ENCODE peak calls at places on chromosome 20, in seven cellular contexts. One of them, this sample, is unnamed. For H3K9me3, the result is how much of the 10 kb centered on the place peaks cover.

GRCh38 chr20:50625986-50626677 is 65.2 kb downstream of the RIPOR3 start:
- DNase-seq in A549: peak
- DNase-seq in testis: peak
- DNase-seq in breast epithelium: no peak
- DNase-seq in right lobe of liver: peak
- DNase-seq in GM12878: no peak
- DNase-seq in prostate gland: no peak
- DNase-seq in this sample: peak

GRCh38 chr20:36861875-36862801 is 13.8 kb upstream of the TLDC2 start:
- DNase-seq in A549: peak
- DNase-seq in testis: peak
- DNase-seq in breast epithelium: peak
- DNase-seq in right lobe of liver: peak
- DNase-seq in GM12878: no peak
- DNase-seq in prostate gland: peak
- DNase-seq in this sample: peak

GRCh38 chr20:50293244-50294139 is 102.9 kb downstream of the CEBPB start:
- DNase-seq in A549: no peak
- DNase-seq in testis: no peak
- DNase-seq in breast epithelium: no peak
- DNase-seq in right lobe of liver: peak
- DNase-seq in GM12878: no peak
- DNase-seq in prostate gland: no peak
- DNase-seq in this sample: no peak

GRCh38 chr20:884983-885952 is 30.9 kb downstream of the ANGPT4 start:
- DNase-seq in A549: no peak
- DNase-seq in testis: peak
- DNase-seq in breast epithelium: no peak
- DNase-seq in right lobe of liver: no peak
- DNase-seq in GM12878: no peak
- DNase-seq in prostate gland: peak
- DNase-seq in this sample: no peak

GRCh38 chr20:53163486-53163885 is 191.3 kb downstream of the TSHZ2 start:
- DNase-seq in A549: no peak
- DNase-seq in testis: no peak
- DNase-seq in breast epithelium: no peak
- DNase-seq in right lobe of liver: peak
- DNase-seq in GM12878: no peak
- DNase-seq in prostate gland: no peak
- DNase-seq in this sample: no peak

GRCh38 chr20:8589956-8590355 is 457.9 kb downstream of the PLCB1 start:
- DNase-seq in A549: no peak
- DNase-seq in testis: no peak
- DNase-seq in breast epithelium: no peak
- DNase-seq in right lobe of liver: no peak
- DNase-seq in GM12878: no peak
- DNase-seq in prostate gland: no peak
- DNase-seq in this sample: no peak

GRCh38 chr20:31818376-31818908 is 714 bp upstream of the MYLK2 start:
- DNase-seq in A549: no peak
- DNase-seq in testis: no peak
- DNase-seq in breast epithelium: no peak
- DNase-seq in right lobe of liver: no peak
- DNase-seq in GM12878: no peak
- DNase-seq in prostate gland: no peak
- DNase-seq in this sample: no peak

GRCh38 chr20:57808266-57808866 is 98.6 kb upstream of the PMEPA1 start:
- DNase-seq in A549: no peak
- DNase-seq in testis: no peak
- DNase-seq in breast epithelium: no peak
- DNase-seq in right lobe of liver: no peak
- DNase-seq in GM12878: no peak
- DNase-seq in prostate gland: no peak
- DNase-seq in this sample: no peak

GRCh38 chr20:49608752-49609670 is 41.1 kb upstream of the PTGIS start:
- DNase-seq in A549: peak
- DNase-seq in testis: peak
- DNase-seq in breast epithelium: no peak
- DNase-seq in right lobe of liver: peak
- DNase-seq in GM12878: no peak
- DNase-seq in prostate gland: peak
- DNase-seq in this sample: peak

GRCh38 chr20:50283370-50283769 is 92.7 kb downstream of the CEBPB start:
- DNase-seq in A549: no peak
- DNase-seq in testis: no peak
- DNase-seq in breast epithelium: no peak
- DNase-seq in right lobe of liver: no peak
- DNase-seq in GM12878: no peak
- DNase-seq in prostate gland: no peak
- DNase-seq in this sample: no peak

GRCh38 chr20:39853664-39854063 is 835.4 kb downstream of the MAFB start:
- DNase-seq in A549: no peak
- DNase-seq in testis: no peak
- DNase-seq in breast epithelium: no peak
- DNase-seq in right lobe of liver: no peak
- DNase-seq in GM12878: peak
- DNase-seq in prostate gland: no peak
- DNase-seq in this sample: no peak

GRCh38 chr20:58755751-58756524 is 63.3 kb downstream of the NPEPL1 start:
- DNase-seq in A549: no peak
- DNase-seq in testis: no peak
- DNase-seq in breast epithelium: no peak
- DNase-seq in right lobe of liver: no peak
- DNase-seq in GM12878: no peak
- DNase-seq in prostate gland: no peak
- DNase-seq in this sample: no peak

GRCh38 chr20:17556842-17557674 is 12.8 kb upstream of the DSTN start:
- DNase-seq in A549: no peak
- DNase-seq in testis: no peak
- DNase-seq in breast epithelium: peak
- DNase-seq in right lobe of liver: peak
- DNase-seq in GM12878: no peak
- DNase-seq in prostate gland: peak
- DNase-seq in this sample: peak

GRCh38 chr20:38434310-38434741 is 802 bp downstream of the SNHG17 start:
- DNase-seq in A549: peak
- DNase-seq in testis: peak
- DNase-seq in breast epithelium: no peak
- DNase-seq in right lobe of liver: no peak
- DNase-seq in GM12878: no peak
- DNase-seq in prostate gland: no peak
- DNase-seq in this sample: no peak

GRCh38 chr20:19313342-19314069 is 101.1 kb downstream of the SLC24A3 start:
- DNase-seq in A549: no peak
- DNase-seq in testis: no peak
- DNase-seq in breast epithelium: no peak
- DNase-seq in right lobe of liver: no peak
- DNase-seq in GM12878: no peak
- DNase-seq in prostate gland: no peak
- DNase-seq in this sample: no peak

GRCh38 chr20:47573586-47573985 is 71.9 kb downstream of the NCOA3 start:
- DNase-seq in A549: no peak
- DNase-seq in testis: no peak
- DNase-seq in breast epithelium: no peak
- DNase-seq in right lobe of liver: no peak
- DNase-seq in GM12878: no peak
- DNase-seq in prostate gland: no peak
- DNase-seq in this sample: no peak

GRCh38 chr20:47576516-47577033 is 74.9 kb downstream of the NCOA3 start:
- DNase-seq in A549: peak
- DNase-seq in testis: peak
- DNase-seq in breast epithelium: peak
- DNase-seq in right lobe of liver: peak
- DNase-seq in GM12878: peak
- DNase-seq in prostate gland: peak
- DNase-seq in this sample: peak

GRCh38 chr20:47577271-47577670 is 75.6 kb downstream of the NCOA3 start:
- DNase-seq in A549: no peak
- DNase-seq in testis: no peak
- DNase-seq in breast epithelium: no peak
- DNase-seq in right lobe of liver: no peak
- DNase-seq in GM12878: no peak
- DNase-seq in prostate gland: no peak
- DNase-seq in this sample: no peak

GRCh38 chr20:47574616-47575401 is 73.1 kb downstream of the NCOA3 start:
- DNase-seq in A549: peak
- DNase-seq in testis: no peak
- DNase-seq in breast epithelium: no peak
- DNase-seq in right lobe of liver: no peak
- DNase-seq in GM12878: no peak
- DNase-seq in prostate gland: no peak
- DNase-seq in this sample: peak

DNA sequence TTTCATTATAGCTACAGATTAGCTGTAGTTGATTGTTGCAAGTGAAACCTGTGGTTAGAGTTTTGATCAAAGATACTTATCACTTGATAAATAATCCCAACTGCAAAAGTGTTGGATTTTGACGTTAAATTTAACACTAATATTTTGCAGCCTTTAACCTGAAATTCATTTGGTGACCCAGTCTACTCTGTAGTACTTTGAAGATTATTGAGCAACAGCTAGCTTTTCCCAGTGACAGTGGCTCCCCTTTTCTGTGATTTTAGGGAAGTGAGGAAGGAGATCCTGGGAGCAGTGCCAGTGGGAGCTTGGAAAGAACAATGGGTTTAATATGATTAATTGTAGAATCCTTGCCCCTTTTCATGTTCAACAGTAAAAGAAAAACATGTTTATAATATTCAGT is 76.9 kb downstream of the NCOA3 start:
- DNase-seq in A549: no peak
- DNase-seq in testis: no peak
- DNase-seq in breast epithelium: no peak
- DNase-seq in right lobe of liver: no peak
- DNase-seq in GM12878: no peak
- DNase-seq in prostate gland: no peak
- DNase-seq in this sample: no peak
- H3K27ac ChIP-seq in A549: peak
- H3K27ac ChIP-seq in testis: no peak
- H3K27ac ChIP-seq in breast epithelium: peak
- H3K27ac ChIP-seq in right lobe of liver: no peak
- H3K27ac ChIP-seq in GM12878: no peak
- H3K27ac ChIP-seq in prostate gland: no peak
- H3K27ac ChIP-seq in this sample: peak

GRCh38 chr20:29297411-29298270 is 1959.8 kb upstream of the DEFB115 start:
- DNase-seq in A549: no peak
- DNase-seq in testis: no peak
- DNase-seq in breast epithelium: no peak
- DNase-seq in right lobe of liver: no peak
- DNase-seq in GM12878: no peak
- DNase-seq in prostate gland: no peak
- DNase-seq in this sample: no peak
- H3K9me3 ChIP-seq in A549: under half
- H3K9me3 ChIP-seq in testis: under half
- H3K9me3 ChIP-seq in breast epithelium: half or more
- H3K9me3 ChIP-seq in right lobe of liver: under half
- H3K9me3 ChIP-seq in GM12878: under half
- H3K9me3 ChIP-seq in prostate gland: under half
- H3K9me3 ChIP-seq in this sample: under half

DNA sequence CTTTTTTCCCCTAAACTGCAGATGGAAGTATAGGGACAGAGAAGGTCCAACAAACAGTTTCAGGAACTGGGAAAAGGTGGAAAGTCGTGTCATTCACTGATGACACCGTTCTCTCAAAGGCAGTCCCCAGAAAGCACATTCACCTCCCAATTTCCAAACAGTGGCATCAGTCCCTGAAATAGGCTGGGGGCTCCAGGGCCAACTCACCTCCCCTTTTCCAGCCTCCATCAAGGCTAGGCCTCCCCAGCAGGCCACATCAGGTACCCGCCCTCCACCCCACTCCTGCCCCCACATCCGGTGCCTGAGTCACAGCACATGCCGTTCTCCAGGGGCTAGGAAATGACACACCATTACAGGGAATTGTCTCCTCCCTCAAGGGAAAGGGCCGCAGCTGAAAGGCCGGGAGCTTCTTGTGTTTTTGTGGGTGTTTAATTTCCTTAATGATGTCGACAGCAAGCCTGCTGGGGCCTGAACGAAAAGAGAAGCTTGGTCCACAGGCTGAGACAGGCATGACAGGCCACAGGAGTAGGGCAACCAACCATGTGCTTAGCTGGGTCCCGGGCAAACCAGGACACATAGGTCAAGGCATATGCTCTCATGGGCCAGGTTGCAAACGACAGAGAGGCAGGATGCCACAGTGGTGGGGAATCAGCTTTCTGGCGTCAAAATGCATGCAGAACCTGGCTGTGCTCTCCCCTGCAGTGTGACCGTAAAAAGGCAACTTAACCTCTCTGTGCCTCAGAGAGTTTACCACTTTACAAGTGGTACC is 39.2 kb downstream of the ZMYND8 start:
- DNase-seq in A549: peak
- DNase-seq in testis: peak
- DNase-seq in breast epithelium: peak
- DNase-seq in right lobe of liver: peak
- DNase-seq in GM12878: no peak
- DNase-seq in prostate gland: peak
- DNase-seq in this sample: peak
- TF ChIP-seq POLR2A in A549: no peak
- TF ChIP-seq POLR2A in testis: no peak
- TF ChIP-seq POLR2A in breast epithelium: no peak
- TF ChIP-seq POLR2A in right lobe of liver: peak
- TF ChIP-seq POLR2A in GM12878: no peak
- TF ChIP-seq POLR2A in prostate gland: no peak
- TF ChIP-seq POLR2A in this sample: peak

DNA sequence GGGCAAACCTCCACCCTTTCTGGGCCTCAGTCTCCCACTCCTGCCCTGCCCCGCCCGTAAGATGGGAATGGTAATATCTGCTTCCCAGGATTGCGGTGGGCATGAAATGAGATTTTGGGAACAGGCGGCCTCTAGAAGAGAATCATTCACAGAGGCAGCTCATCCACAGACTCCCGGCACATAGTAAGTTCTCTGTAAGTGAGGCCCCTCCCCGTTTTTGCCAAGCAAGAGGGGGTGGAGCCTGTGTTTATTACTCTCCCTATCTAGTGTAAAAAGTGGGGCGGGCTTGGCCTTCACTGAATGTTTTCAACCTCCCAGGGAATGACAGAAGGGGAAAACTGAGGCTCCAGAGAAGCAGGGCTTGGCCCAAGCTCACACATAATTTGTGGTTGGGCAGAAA is 20.0 kb downstream of the SUN5 start:
- DNase-seq in A549: no peak
- DNase-seq in testis: no peak
- DNase-seq in breast epithelium: no peak
- DNase-seq in right lobe of liver: no peak
- DNase-seq in GM12878: no peak
- DNase-seq in prostate gland: no peak
- DNase-seq in this sample: no peak
- H3K27ac ChIP-seq in A549: no peak
- H3K27ac ChIP-seq in testis: no peak
- H3K27ac ChIP-seq in breast epithelium: no peak
- H3K27ac ChIP-seq in right lobe of liver: no peak
- H3K27ac ChIP-seq in GM12878: no peak
- H3K27ac ChIP-seq in prostate gland: no peak
- H3K27ac ChIP-seq in this sample: no peak

GRCh38 chr20:23101696-23102095 is 15.6 kb upstream of the CD93 start:
- DNase-seq in A549: no peak
- DNase-seq in testis: no peak
- DNase-seq in breast epithelium: no peak
- DNase-seq in right lobe of liver: no peak
- DNase-seq in GM12878: no peak
- DNase-seq in prostate gland: no peak
- DNase-seq in this sample: no peak
- H3K9me3 ChIP-seq in A549: under half
- H3K9me3 ChIP-seq in testis: under half
- H3K9me3 ChIP-seq in breast epithelium: under half
- H3K9me3 ChIP-seq in right lobe of liver: under half
- H3K9me3 ChIP-seq in GM12878: under half
- H3K9me3 ChIP-seq in prostate gland: under half
- H3K9me3 ChIP-seq in this sample: under half

This sample was measured in body of pancreas.